ENCODE peak calls at places on chromosomes 7 and 10, in ten cellular contexts. One of them, this sample, is unnamed.

GRCh38 chr10:28503114-28503513 is 29.8 kb upstream of the WAC start:
- DNase-seq in RCC 7860: no peak
- DNase-seq in activated CD8-positive, alpha-beta T cell treated with anti-CD3 and anti-CD28 coated beads, Interleukin-2, amount 10 ng/mL, durations not matched to agents 7 days and 5 days: no peak
- DNase-seq in mesendoderm: no peak
- DNase-seq in naive thymus-derived CD8-positive, alpha-beta T cell: no peak
- DNase-seq in MM.1S: no peak
- DNase-seq in cardiac muscle cell: no peak
- DNase-seq in CD4-positive, CD25-positive, alpha-beta regulatory T cell: no peak
- DNase-seq in HS-27A: no peak
- DNase-seq in NCI-H2081 treated with DMSO at 0.1 percent for 48 hours: peak
- DNase-seq in this sample: peak

GRCh38 chr10:14263041-14263440 is 67.7 kb downstream of the FRMD4A start:
- DNase-seq in HS-27A: no peak
- DNase-seq in mesendoderm: no peak
- DNase-seq in NCI-H2081 treated with DMSO at 0.1 percent for 48 hours: no peak
- DNase-seq in cardiac muscle cell: no peak
- DNase-seq in MM.1S: no peak
- DNase-seq in naive thymus-derived CD8-positive, alpha-beta T cell: no peak
- DNase-seq in RCC 7860: no peak
- DNase-seq in activated CD8-positive, alpha-beta T cell treated with anti-CD3 and anti-CD28 coated beads, Interleukin-2, amount 10 ng/mL, durations not matched to agents 7 days and 5 days: no peak
- DNase-seq in CD4-positive, CD25-positive, alpha-beta regulatory T cell: no peak
- DNase-seq in this sample: no peak

GRCh38 chr7:114554781-114555537 is 140.3 kb downstream of the FOXP2 start:
- DNase-seq in naive thymus-derived CD8-positive, alpha-beta T cell: no peak
- DNase-seq in HS-27A: no peak
- DNase-seq in NCI-H2081 treated with DMSO at 0.1 percent for 48 hours: no peak
- DNase-seq in MM.1S: no peak
- DNase-seq in activated CD8-positive, alpha-beta T cell treated with anti-CD3 and anti-CD28 coated beads, Interleukin-2, amount 10 ng/mL, durations not matched to agents 7 days and 5 days: no peak
- DNase-seq in RCC 7860: peak
- DNase-seq in mesendoderm: peak
- DNase-seq in cardiac muscle cell: peak
- DNase-seq in CD4-positive, CD25-positive, alpha-beta regulatory T cell: no peak
- DNase-seq in this sample: no peak

GRCh38 chr10:113687041-113687440 is 7.3 kb downstream of the CASP7 start:
- DNase-seq in HS-27A: no peak
- DNase-seq in RCC 7860: no peak
- DNase-seq in naive thymus-derived CD8-positive, alpha-beta T cell: no peak
- DNase-seq in MM.1S: no peak
- DNase-seq in CD4-positive, CD25-positive, alpha-beta regulatory T cell: no peak
- DNase-seq in mesendoderm: no peak
- DNase-seq in cardiac muscle cell: no peak
- DNase-seq in NCI-H2081 treated with DMSO at 0.1 percent for 48 hours: no peak
- DNase-seq in activated CD8-positive, alpha-beta T cell treated with anti-CD3 and anti-CD28 coated beads, Interleukin-2, amount 10 ng/mL, durations not matched to agents 7 days and 5 days: no peak
- DNase-seq in this sample: no peak

GRCh38 chr10:125035136-125035535 is 93.2 kb downstream of the ZRANB1 start:
- DNase-seq in cardiac muscle cell: peak
- DNase-seq in activated CD8-positive, alpha-beta T cell treated with anti-CD3 and anti-CD28 coated beads, Interleukin-2, amount 10 ng/mL, durations not matched to agents 7 days and 5 days: no peak
- DNase-seq in naive thymus-derived CD8-positive, alpha-beta T cell: no peak
- DNase-seq in RCC 7860: peak
- DNase-seq in NCI-H2081 treated with DMSO at 0.1 percent for 48 hours: no peak
- DNase-seq in HS-27A: peak
- DNase-seq in MM.1S: no peak
- DNase-seq in CD4-positive, CD25-positive, alpha-beta regulatory T cell: no peak
- DNase-seq in mesendoderm: peak
- DNase-seq in this sample: no peak

GRCh38 chr7:145624618-145625017 is 492.0 kb upstream of the CNTNAP2 start:
- DNase-seq in cardiac muscle cell: no peak
- DNase-seq in RCC 7860: peak
- DNase-seq in CD4-positive, CD25-positive, alpha-beta regulatory T cell: no peak
- DNase-seq in activated CD8-positive, alpha-beta T cell treated with anti-CD3 and anti-CD28 coated beads, Interleukin-2, amount 10 ng/mL, durations not matched to agents 7 days and 5 days: no peak
- DNase-seq in mesendoderm: no peak
- DNase-seq in naive thymus-derived CD8-positive, alpha-beta T cell: no peak
- DNase-seq in HS-27A: no peak
- DNase-seq in MM.1S: no peak
- DNase-seq in NCI-H2081 treated with DMSO at 0.1 percent for 48 hours: no peak
- DNase-seq in this sample: no peak

GRCh38 chr10:1190052-1190395 is 133.8 kb downstream of the WDR37 start:
- DNase-seq in cardiac muscle cell: no peak
- DNase-seq in CD4-positive, CD25-positive, alpha-beta regulatory T cell: no peak
- DNase-seq in RCC 7860: no peak
- DNase-seq in NCI-H2081 treated with DMSO at 0.1 percent for 48 hours: no peak
- DNase-seq in mesendoderm: no peak
- DNase-seq in naive thymus-derived CD8-positive, alpha-beta T cell: no peak
- DNase-seq in MM.1S: no peak
- DNase-seq in HS-27A: no peak
- DNase-seq in activated CD8-positive, alpha-beta T cell treated with anti-CD3 and anti-CD28 coated beads, Interleukin-2, amount 10 ng/mL, durations not matched to agents 7 days and 5 days: no peak
- DNase-seq in this sample: no peak

GRCh38 chr7:120407015-120407414 is 134.0 kb downstream of the KCND2 start:
- DNase-seq in naive thymus-derived CD8-positive, alpha-beta T cell: no peak
- DNase-seq in RCC 7860: no peak
- DNase-seq in mesendoderm: no peak
- DNase-seq in cardiac muscle cell: peak
- DNase-seq in MM.1S: no peak
- DNase-seq in NCI-H2081 treated with DMSO at 0.1 percent for 48 hours: no peak
- DNase-seq in CD4-positive, CD25-positive, alpha-beta regulatory T cell: no peak
- DNase-seq in HS-27A: no peak
- DNase-seq in activated CD8-positive, alpha-beta T cell treated with anti-CD3 and anti-CD28 coated beads, Interleukin-2, amount 10 ng/mL, durations not matched to agents 7 days and 5 days: no peak
- DNase-seq in this sample: no peak

GRCh38 chr7:141696386-141696785 is 5.6 kb downstream of the DENND11 start:
- DNase-seq in RCC 7860: no peak
- DNase-seq in activated CD8-positive, alpha-beta T cell treated with anti-CD3 and anti-CD28 coated beads, Interleukin-2, amount 10 ng/mL, durations not matched to agents 7 days and 5 days: no peak
- DNase-seq in MM.1S: no peak
- DNase-seq in CD4-positive, CD25-positive, alpha-beta regulatory T cell: no peak
- DNase-seq in mesendoderm: no peak
- DNase-seq in HS-27A: no peak
- DNase-seq in cardiac muscle cell: no peak
- DNase-seq in NCI-H2081 treated with DMSO at 0.1 percent for 48 hours: no peak
- DNase-seq in naive thymus-derived CD8-positive, alpha-beta T cell: no peak
- DNase-seq in this sample: no peak

GRCh38 chr10:35300063-35300699 is 36.1 kb upstream of the CCNY start:
- DNase-seq in activated CD8-positive, alpha-beta T cell treated with anti-CD3 and anti-CD28 coated beads, Interleukin-2, amount 10 ng/mL, durations not matched to agents 7 days and 5 days: no peak
- DNase-seq in MM.1S: no peak
- DNase-seq in HS-27A: peak
- DNase-seq in mesendoderm: peak
- DNase-seq in RCC 7860: no peak
- DNase-seq in NCI-H2081 treated with DMSO at 0.1 percent for 48 hours: no peak
- DNase-seq in naive thymus-derived CD8-positive, alpha-beta T cell: no peak
- DNase-seq in CD4-positive, CD25-positive, alpha-beta regulatory T cell: no peak
- DNase-seq in cardiac muscle cell: peak
- DNase-seq in this sample: peak

GRCh38 chr10:77027576-77027975 is 610.0 kb downstream of the KCNMA1 start:
- DNase-seq in naive thymus-derived CD8-positive, alpha-beta T cell: no peak
- DNase-seq in HS-27A: no peak
- DNase-seq in NCI-H2081 treated with DMSO at 0.1 percent for 48 hours: no peak
- DNase-seq in MM.1S: peak
- DNase-seq in activated CD8-positive, alpha-beta T cell treated with anti-CD3 and anti-CD28 coated beads, Interleukin-2, amount 10 ng/mL, durations not matched to agents 7 days and 5 days: no peak
- DNase-seq in mesendoderm: no peak
- DNase-seq in CD4-positive, CD25-positive, alpha-beta regulatory T cell: no peak
- DNase-seq in RCC 7860: no peak
- DNase-seq in cardiac muscle cell: no peak
- DNase-seq in this sample: no peak

GRCh38 chr7:107080099-107080505 is 35.6 kb downstream of the PRKAR2B start:
- DNase-seq in RCC 7860: no peak
- DNase-seq in naive thymus-derived CD8-positive, alpha-beta T cell: no peak
- DNase-seq in NCI-H2081 treated with DMSO at 0.1 percent for 48 hours: no peak
- DNase-seq in activated CD8-positive, alpha-beta T cell treated with anti-CD3 and anti-CD28 coated beads, Interleukin-2, amount 10 ng/mL, durations not matched to agents 7 days and 5 days: no peak
- DNase-seq in cardiac muscle cell: no peak
- DNase-seq in HS-27A: no peak
- DNase-seq in CD4-positive, CD25-positive, alpha-beta regulatory T cell: no peak
- DNase-seq in mesendoderm: no peak
- DNase-seq in MM.1S: no peak
- DNase-seq in this sample: no peak

This sample was measured in D341Med.